ENCODE peak calls at places on chromosomes 6 and 20, in nine cellular contexts. W is Peyer's patch, V is IMR-90, F is ascending aorta, O is GM23248, U is heart right ventricle, I is heart left ventricle, L is endothelial cell of umbilical vein, X is ovary. E is an unnamed sample.

GRCh38 chr6:39350723-39351505 is 28.4 kb upstream of the KCNK16 start:
- DNase-seq in L (no peak), O (no peak), I (no peak), W (no peak), F (no peak), X (no peak), V (no peak), U (no peak), E (no peak)

GRCh38 chr20:31663838-31664695 is 26.4 kb downstream of the COX4I2 start:
- DNase-seq in W (peak; percentile 76), L (no peak), F (no peak), O (no peak), X (no peak), U (no peak), I (no peak), V (no peak), E (no peak)

GRCh38 chr6:138331444-138331843 is 46.3 kb upstream of the SMIM28 start:
- DNase-seq in X (no peak), I (no peak), L (no peak), F (no peak), O (no peak), U (no peak), W (no peak), V (no peak), E (no peak)

GRCh38 chr20:3165473-3166337 is 6.0 kb upstream of the FASTKD5 start:
- DNase-seq in X (peak; percentile 63), F (no peak), L (peak; percentile 50), U (peak; percentile 76), W (peak; percentile 58), I (peak; percentile 82), O (peak; percentile 46), V (peak; percentile 63), E (no peak)

GRCh38 chr20:5504061-5504739 is 187.4 kb upstream of the PROKR2 start:
- DNase-seq in O (peak; percentile 75), I (peak; percentile 75), W (peak; percentile 80), U (peak; percentile 76), F (no peak), V (no peak), X (peak; percentile 59), L (peak; percentile 27), E (peak; percentile 87)

GRCh38 chr20:58308680-58309527 is 611 bp upstream of the RAB22A start:
- DNase-seq in I (peak; percentile 75), U (peak; percentile 75), V (peak; percentile 46), L (peak; percentile 57), F (no peak), O (peak; percentile 52), X (peak; percentile 81), W (peak; percentile 77), E (peak; percentile 87)

GRCh38 chr6:128731249-128732165 is 151.4 kb upstream of the LAMA2 start:
- DNase-seq in W (no peak), L (peak; percentile 69), U (no peak), X (no peak), I (no peak), F (no peak), O (peak; percentile 63), V (peak; percentile 66), E (no peak)

GRCh38 chr6:107970255-107970654 is 12.2 kb upstream of the SEC63 start:
- DNase-seq in I (no peak), W (no peak), X (no peak), U (no peak), L (no peak), F (no peak), O (no peak), V (no peak), E (no peak)

GRCh38 chr6:137145421-137145820 is 28.0 kb downstream of the IL22RA2 start:
- DNase-seq in W (no peak), V (no peak), O (peak; percentile 54), F (no peak), I (no peak), U (no peak), L (no peak), X (no peak), E (no peak)

GRCh38 chr6:48542191-48542590 is 431.2 kb upstream of the PTCHD4 start:
- DNase-seq in V (no peak), F (no peak), I (no peak), U (no peak), L (no peak), O (no peak), W (no peak), X (no peak), E (no peak)

GRCh38 chr6:34459899-34460593 is 5.8 kb upstream of the PACSIN1 start:
- DNase-seq in I (no peak), O (peak; percentile 65), L (peak; percentile 60), W (no peak), X (no peak), F (no peak), U (no peak), V (peak; percentile 48), E (no peak)

GRCh38 chr20:50279988-50280850 is 89.6 kb downstream of the CEBPB start:
- DNase-seq in I (no peak), L (no peak), V (no peak), X (no peak), O (no peak), W (no peak), F (no peak), U (no peak), E (no peak)

GRCh38 chr6:43076928-43077809 is 1.1 kb downstream of the PTK7 start:
- DNase-seq in U (no peak), X (peak; percentile 65), F (no peak), O (peak; percentile 72), V (peak; percentile 38), I (no peak), W (no peak), L (no peak), E (no peak)

DNA sequence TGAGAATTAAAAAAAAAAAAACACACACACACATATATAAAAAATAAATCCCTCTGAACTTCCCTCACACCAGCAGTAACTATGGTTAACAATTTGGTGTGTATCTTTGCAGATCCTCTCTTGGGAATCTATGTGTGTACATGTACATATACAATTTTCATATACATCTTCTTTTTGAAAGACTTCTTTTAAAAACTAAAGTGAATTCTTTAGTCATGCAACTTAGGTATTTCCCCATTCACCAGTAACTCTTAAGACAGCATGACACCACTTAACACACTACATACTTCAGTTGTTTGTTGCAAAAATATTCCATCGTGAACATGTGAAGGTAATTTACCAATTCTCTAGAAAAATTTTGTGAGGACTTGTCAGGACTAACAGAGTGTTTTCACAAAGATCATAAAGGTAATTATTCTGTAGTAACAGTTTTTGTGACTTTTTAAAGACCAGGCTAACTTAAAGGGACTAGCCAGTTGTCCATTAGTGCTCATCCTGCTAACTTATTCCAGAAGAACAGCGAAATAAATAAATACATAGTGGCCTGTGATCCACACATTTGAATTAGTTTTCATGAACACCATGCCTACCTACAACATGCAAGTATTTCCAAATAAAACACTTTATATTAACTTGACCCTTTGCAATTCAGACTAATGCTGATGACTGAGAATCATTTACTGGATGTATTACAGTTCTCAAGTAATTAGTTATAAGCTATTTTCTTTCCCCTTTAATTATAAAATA is 12.1 kb downstream of the RBM39 start:
- DNase-seq in U (no peak), I (no peak), W (no peak), V (no peak), O (peak; percentile 49), X (no peak), L (no peak), F (no peak), E (no peak)
- H3K9me3 ChIP-seq in U (no peaks in the 10 kb centered on the region), I (no peaks in the 10 kb centered on the region), W (no peaks in the 10 kb centered on the region), V (no peaks in the 10 kb centered on the region), O (no peaks in the 10 kb centered on the region), X (no peaks in the 10 kb centered on the region), L (no peaks in the 10 kb centered on the region), F (no peaks in the 10 kb centered on the region), E (no peaks in the 10 kb centered on the region)

GRCh38 chr20:10669843-10670446 is 3.9 kb downstream of the JAG1 start:
- DNase-seq in X (no peak), W (no peak), L (peak; percentile 38), U (no peak), O (no peak), V (no peak), I (no peak), F (no peak), E (no peak)
- H3K4me1 ChIP-seq in X (peaks cover 11% of the 10 kb centered on the region), W (peaks cover 3% of the 10 kb centered on the region), L (peaks cover 60% of the 10 kb centered on the region), U (peaks cover 62% of the 10 kb centered on the region), O (peaks cover 9% of the 10 kb centered on the region), V (peaks cover 13% of the 10 kb centered on the region), I (peaks cover 57% of the 10 kb centered on the region), F (peaks cover 37% of the 10 kb centered on the region), E (peaks cover 73% of the 10 kb centered on the region)

DNA sequence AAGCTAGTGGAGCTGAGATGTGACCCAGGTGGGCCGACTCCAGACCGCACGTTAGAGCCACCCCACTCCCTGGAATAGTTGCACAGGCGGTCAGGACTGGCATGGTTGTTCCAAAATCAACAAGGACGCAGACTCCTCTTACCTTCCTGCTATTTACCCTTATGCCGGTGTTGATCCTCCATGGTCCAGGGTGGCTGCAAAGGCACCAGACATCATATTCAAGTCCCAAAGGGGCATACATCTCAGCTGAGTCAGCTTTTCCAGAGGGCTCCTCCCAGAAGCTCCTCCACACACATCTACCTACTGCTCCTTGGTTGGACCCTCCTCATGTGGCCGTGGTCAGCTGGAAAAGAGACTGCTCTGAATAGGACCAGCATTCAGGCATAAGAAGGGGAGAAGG is 112.2 kb downstream of the SYCP2 start:
- DNase-seq in F (no peak), I (no peak), V (no peak), W (no peak), O (no peak), L (no peak), X (no peak), U (no peak), E (no peak)
- H3K27ac ChIP-seq in F (no peak overlapping the region), I (no peak overlapping the region), V (no peak overlapping the region), W (no peak overlapping the region), O (no peak overlapping the region), L (no peak overlapping the region), X (no peak overlapping the region), U (no peak overlapping the region), E (peak overlapping the region; percentile 18)

GRCh38 chr20:61986762-61987321 is 78.8 kb downstream of the TAF4 start:
- DNase-seq in U (no peak), V (no peak), O (no peak), L (no peak), W (no peak), X (peak; percentile 9), F (no peak), I (no peak), E (no peak)

GRCh38 chr20:61982951-61983315 is 82.7 kb downstream of the TAF4 start:
- DNase-seq in I (no peak), O (no peak), X (no peak), V (no peak), L (no peak), U (no peak), W (no peak), F (no peak), E (no peak)

GRCh38 chr20:61985096-61985495 is 80.6 kb downstream of the TAF4 start:
- DNase-seq in U (no peak), O (no peak), I (no peak), W (no peak), X (peak; percentile 24), F (no peak), V (no peak), L (no peak), E (no peak)

GRCh38 chr20:61982240-61982950 is 83.3 kb downstream of the TAF4 start:
- DNase-seq in V (no peak), I (no peak), F (no peak), X (peak; percentile 14), O (no peak), U (no peak), W (no peak), L (no peak), E (no peak)

DNA sequence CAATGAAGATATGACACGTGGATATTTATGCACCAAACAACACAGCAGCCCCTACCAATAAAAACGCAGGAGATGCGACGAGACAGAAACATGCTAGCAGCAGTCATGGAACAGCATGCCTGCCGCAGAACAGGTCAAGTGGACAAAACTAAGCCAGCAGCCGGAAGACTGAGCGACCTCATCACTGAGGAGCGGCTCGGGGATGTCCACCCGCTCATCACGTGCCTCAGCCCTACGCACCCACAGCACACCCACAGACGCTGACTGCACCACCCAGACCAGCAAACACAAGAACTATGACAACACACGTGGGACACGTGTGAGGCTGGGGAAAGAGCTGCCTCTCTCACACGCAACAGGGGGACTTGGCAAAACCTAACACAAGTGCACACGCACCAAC is 81.7 kb downstream of the TAF4 start:
- DNase-seq in W (no peak), U (no peak), I (no peak), L (no peak), F (no peak), X (no peak), O (no peak), V (no peak), E (no peak)
- H3K9me3 ChIP-seq in W (no peaks in the 10 kb centered on the region), U (peaks cover 3% of the 10 kb centered on the region), I (no peaks in the 10 kb centered on the region), L (no peaks in the 10 kb centered on the region), F (no peaks in the 10 kb centered on the region), X (no peaks in the 10 kb centered on the region), O (no peaks in the 10 kb centered on the region), V (no peaks in the 10 kb centered on the region), E (no peaks in the 10 kb centered on the region)

E was measured in suprapubic skin.